ENCODE peak calls at places on chromosome 4, in six cellular contexts. B, D, O, N, A and P are unnamed samples. For H3K27me3, the result is how much of the 10 kb centered on the place peaks cover.

GRCh38 chr4:86508436-86508835 is 85.7 kb upstream of the PTPN13 start:
- DNase-seq in D (peak), A (peak), O (no peak), N (no peak), B (no peak), P (no peak)

GRCh38 chr4:125538670-125539069 is 223.9 kb downstream of the FAT4 start:
- DNase-seq in A (no peak), B (no peak), O (no peak), D (no peak), N (no peak), P (no peak)

GRCh38 chr4:6732441-6733357 is 16.7 kb downstream of the BLOC1S4 start:
- DNase-seq in A (peak), O (no peak), B (peak), D (peak), N (no peak), P (peak)

GRCh38 chr4:15147709-15148651 is 145.7 kb downstream of the CPEB2 start:
- DNase-seq in N (no peak), A (no peak), O (no peak), D (no peak), B (no peak), P (no peak)

GRCh38 chr4:185554243-185555126 is 19.2 kb upstream of the PDLIM3 start:
- DNase-seq in A (no peak), D (no peak), O (no peak), N (no peak), B (no peak), P (no peak)

GRCh38 chr4:38223306-38223705 is 263.1 kb downstream of the PTTG2 start:
- DNase-seq in D (no peak), N (no peak), B (no peak), O (no peak), A (no peak), P (no peak)

GRCh38 chr4:149999485-150000074 is 78.7 kb upstream of the DCLK2 start:
- DNase-seq in O (peak), B (peak), N (no peak), D (peak), A (peak), P (peak)

GRCh38 chr4:167897116-167897515 is 195.2 kb upstream of the ANXA10 start:
- DNase-seq in D (peak), A (peak), O (peak), N (peak), B (peak), P (peak)

GRCh38 chr4:89889289-89889688 is 5.4 kb upstream of the MMRN1 start:
- DNase-seq in B (no peak), A (no peak), D (no peak), O (no peak), N (no peak), P (no peak)

GRCh38 chr4:119300388-119301131 is 21.4 kb downstream of the FABP2 start:
- DNase-seq in A (peak), D (peak), B (peak), O (peak), N (peak), P (peak)

GRCh38 chr4:2593003-2593402 is 56.6 kb downstream of the FAM193A start:
- DNase-seq in N (no peak), D (no peak), A (no peak), B (peak), O (no peak), P (no peak)

GRCh38 chr4:2596153-2596552 is 59.7 kb downstream of the FAM193A start:
- DNase-seq in B (no peak), N (no peak), D (no peak), A (no peak), O (no peak), P (no peak)

GRCh38 chr4:2595436-2595835 is 59.0 kb downstream of the FAM193A start:
- DNase-seq in D (peak), O (no peak), B (no peak), N (no peak), A (peak), P (no peak)

GRCh38 chr4:2591189-2591588 is 54.7 kb downstream of the FAM193A start:
- DNase-seq in D (peak), N (peak), A (peak), O (no peak), B (peak), P (no peak)

DNA sequence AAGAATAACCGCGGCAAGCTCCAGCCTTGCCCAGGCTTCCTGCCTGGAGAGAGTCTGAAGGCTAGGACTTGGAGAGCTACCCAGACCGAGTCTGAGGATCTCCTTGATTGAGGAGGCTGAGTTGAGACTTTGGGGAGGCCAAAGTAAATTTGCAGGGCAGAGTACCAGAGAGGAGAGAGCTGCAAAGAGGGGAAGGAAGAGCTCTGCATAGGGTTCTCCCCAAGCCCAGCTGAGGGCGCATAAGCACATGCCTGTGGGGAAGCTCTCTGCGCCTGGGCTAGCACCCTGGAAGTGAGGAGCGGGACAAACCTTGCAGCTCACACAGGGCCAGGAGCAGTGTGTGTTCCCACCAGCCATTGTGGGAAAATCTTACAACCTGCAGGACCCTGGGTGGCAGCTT is 56.1 kb downstream of the FAM193A start:
- DNase-seq in N (peak), B (peak), A (no peak), D (no peak), O (no peak), P (no peak)
- H2AK5ac ChIP-seq in N (peak), B (no peak), A (no peak), D (no peak), O (no peak), P (no peak)

GRCh38 chr4:139851133-139851532 is 185.5 kb downstream of the MGST2 start:
- DNase-seq in D (no peak), A (no peak), B (no peak), N (no peak), O (no peak), P (no peak)
- H3K27me3 ChIP-seq in D (under half), A (under half), B (under half), N (under half), O (under half), P (under half)

DNA sequence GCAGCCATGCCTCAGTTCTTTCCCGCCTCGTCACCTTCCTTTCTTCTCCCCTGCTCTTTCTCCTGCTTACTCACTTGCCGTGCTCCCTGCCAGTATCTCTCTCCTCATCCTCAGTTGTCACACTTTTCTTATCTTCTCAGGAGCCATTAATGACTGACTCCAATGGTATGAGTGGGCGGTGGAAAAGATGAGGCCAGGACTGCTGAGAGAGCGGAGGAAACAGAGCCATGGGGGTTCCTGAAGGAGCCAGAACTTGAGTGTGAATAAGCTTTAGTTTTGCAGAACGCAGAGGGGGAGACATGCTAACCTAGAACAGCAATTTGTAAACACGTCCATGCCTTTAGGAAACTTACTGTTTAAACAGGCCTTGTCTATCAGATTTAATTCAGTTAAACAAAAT is 126.5 kb downstream of the CHIC2 start:
- DNase-seq in O (no peak), N (no peak), A (peak), D (peak), B (peak), P (peak)
- H2AK5ac ChIP-seq in O (no peak), N (no peak), A (no peak), D (no peak), B (no peak), P (no peak)

GRCh38 chr4:1172971-1173757 is 781 bp upstream of the SPON2 start:
- DNase-seq in A (peak), N (peak), D (peak), B (no peak), O (no peak), P (no peak)
- H3K27me3 ChIP-seq in A (under half), N (under half), D (under half), B (under half), O (half or more), P (under half)